ENCODE peak calls at places on chromosomes 13 and 19, in six cellular contexts. F, D, A, E, W and O are unnamed samples.

GRCh38 chr13:105956891-105957290 is 578.6 kb downstream of the EFNB2 start:
- DNase-seq in F (no peak), D (no peak), A (no peak), E (peak; percentile 35), W (peak; percentile 18), O (peak; percentile 77)

GRCh38 chr19:57511484-57511883 is 11.7 kb downstream of the ZNF773 start:
- DNase-seq in F (no peak), D (no peak), A (no peak), E (no peak), W (no peak), O (no peak)

GRCh38 chr19:38466050-38466449 is 32.6 kb downstream of the RYR1 start:
- DNase-seq in F (no peak), D (no peak), A (no peak), E (no peak), W (no peak), O (no peak)

GRCh38 chr19:14150041-14150769 is 13.8 kb upstream of the ASF1B start:
- DNase-seq in F (no peak), D (no peak), A (no peak), E (no peak), W (peak; percentile 27), O (no peak)

GRCh38 chr13:24217601-24218281 is 57.2 kb downstream of the SPATA13 start:
- DNase-seq in F (no peak), D (no peak), A (no peak), E (no peak), W (no peak), O (peak; percentile 17)

GRCh38 chr13:95714142-95714832 is 37.3 kb downstream of the DNAJC3 start:
- DNase-seq in F (peak; percentile 81), D (no peak), A (no peak), E (peak; percentile 79), W (no peak), O (no peak)

GRCh38 chr13:40492511-40492910 is 173.9 kb downstream of the FOXO1 start:
- DNase-seq in F (no peak), D (no peak), A (no peak), E (no peak), W (no peak), O (no peak)

GRCh38 chr19:12994701-12995595 is at the start of gene NFIX:
- DNase-seq in F (no peak), D (peak; percentile 20), A (no peak), E (peak; percentile 59), W (no peak), O (no peak)

GRCh38 chr13:48727252-48728011 is 73.7 kb downstream of the CYSLTR2 start:
- DNase-seq in F (no peak), D (no peak), A (no peak), E (peak; percentile 92), W (no peak), O (no peak)

GRCh38 chr19:33332248-33332647 is 29.9 kb upstream of the CEBPA start:
- DNase-seq in F (no peak), D (no peak), A (no peak), E (no peak), W (no peak), O (no peak)

GRCh38 chr13:77702364-77702763 is 4.9 kb downstream of the SLAIN1 start:
- DNase-seq in F (no peak), D (no peak), A (no peak), E (no peak), W (no peak), O (no peak)

GRCh38 chr19:49403404-49404187 is 15.5 kb downstream of the KASH5 start:
- DNase-seq in F (no peak), D (peak; percentile 86), A (peak; percentile 48), E (no peak), W (peak; percentile 100), O (no peak)

GRCh38 chr19:49677232-49677881 is at the start of gene PRMT1:
- DNase-seq in F (no peak), D (no peak), A (no peak), E (no peak), W (peak; percentile 78), O (peak; percentile 44)

GRCh38 chr13:79290595-79291244 is 115.3 kb downstream of the RBM26 start:
- DNase-seq in F (no peak), D (no peak), A (no peak), E (no peak), W (no peak), O (no peak)

GRCh38 chr13:22103628-22104027 is 432.8 kb downstream of the FGF9 start:
- DNase-seq in F (no peak), D (no peak), A (no peak), E (no peak), W (no peak), O (no peak)

GRCh38 chr19:5806905-5807304 is 2.0 kb downstream of the NRTN start:
- DNase-seq in F (no peak), D (no peak), A (no peak), E (no peak), W (no peak), O (no peak)

GRCh38 chr19:45470147-45471081 is 2.6 kb downstream of the FOSB start:
- DNase-seq in F (no peak), D (no peak), A (no peak), E (no peak), W (no peak), O (no peak)

GRCh38 chr13:31433756-31434155 is 234.0 kb downstream of the B3GLCT start:
- DNase-seq in F (no peak), D (no peak), A (no peak), E (no peak), W (no peak), O (no peak)

GRCh38 chr19:57477191-57478008 is at the start of gene ZNF772:
- DNase-seq in F (peak; percentile 83), D (peak; percentile 80), A (peak; percentile 91), E (peak; percentile 92), W (peak; percentile 95), O (peak; percentile 96)

GRCh38 chr19:35267818-35268545 is 780 bp upstream of the USF2 start:
- DNase-seq in F (peak; percentile 9), D (peak; percentile 26), A (peak; percentile 46), E (peak; percentile 67), W (peak; percentile 67), O (peak; percentile 94)

GRCh38 chr13:28059214-28059613 is 41.2 kb downstream of the FLT3 start:
- DNase-seq in F (no peak), D (no peak), A (no peak), E (peak; percentile 18), W (peak; percentile 0), O (no peak)

GRCh38 chr13:49637989-49638388 is 9.7 kb downstream of the ARL11 start:
- DNase-seq in F (no peak), D (no peak), A (no peak), E (no peak), W (no peak), O (no peak)

GRCh38 chr19:17405250-17406038 is at the start of gene BST2:
- DNase-seq in F (no peak), D (no peak), A (no peak), E (no peak), W (no peak), O (peak; percentile 20)

GRCh38 chr19:9406798-9407352 is 28.5 kb downstream of the ZNF266 start:
- DNase-seq in F (peak; percentile 51), D (peak; percentile 17), A (peak; percentile 71), E (peak; percentile 94), W (peak; percentile 94), O (peak; percentile 69)

GRCh38 chr13:99501952-99502310 is 659 bp downstream of the TM9SF2 start:
- DNase-seq in F (no peak), D (no peak), A (no peak), E (peak; percentile 23), W (no peak), O (no peak)

GRCh38 chr13:44710576-44710975 is 134.4 kb upstream of the TSC22D1 start:
- DNase-seq in F (peak; percentile 47), D (peak; percentile 63), A (no peak), E (peak; percentile 66), W (peak; percentile 78), O (no peak)

GRCh38 chr13:106523566-106523965 is 11.9 kb downstream of the EFNB2 start:
- DNase-seq in F (no peak), D (no peak), A (no peak), E (peak; percentile 58), W (peak; percentile 96), O (peak; percentile 62)

GRCh38 chr19:48913114-48913513 is 13.0 kb downstream of the NUCB1 start:
- DNase-seq in F (no peak), D (no peak), A (no peak), E (no peak), W (peak; percentile 39), O (no peak)

GRCh38 chr13:53298426-53298825 is 269.8 kb downstream of the OLFM4 start:
- DNase-seq in F (no peak), D (no peak), A (no peak), E (no peak), W (no peak), O (no peak)

GRCh38 chr19:1685046-1685445 is 32.6 kb upstream of the TCF3 start:
- DNase-seq in F (no peak), D (no peak), A (no peak), E (no peak), W (no peak), O (no peak)

GRCh38 chr19:16778796-16779411 is 50.3 kb upstream of the SIN3B start:
- DNase-seq in F (no peak), D (peak; percentile 12), A (peak; percentile 2), E (peak; percentile 57), W (peak; percentile 36), O (peak; percentile 27)

GRCh38 chr13:46211116-46211515 is 612 bp upstream of the LRRC63 start:
- DNase-seq in F (no peak), D (no peak), A (no peak), E (no peak), W (no peak), O (no peak)

GRCh38 chr13:65856464-65856863 is 1373.7 kb downstream of the PCDH9 start:
- DNase-seq in F (no peak), D (peak; percentile 29), A (no peak), E (peak; percentile 85), W (peak; percentile 21), O (no peak)

GRCh38 chr13:29434217-29434940 is 161.1 kb downstream of the SLC7A1 start:
- DNase-seq in F (no peak), D (no peak), A (no peak), E (no peak), W (no peak), O (no peak)

GRCh38 chr13:99972190-99972731 is 694 bp upstream of the ZIC5 start:
- DNase-seq in F (no peak), D (no peak), A (no peak), E (no peak), W (no peak), O (no peak)

GRCh38 chr13:49667773-49668172 is 23.5 kb downstream of the EBPL start:
- DNase-seq in F (no peak), D (no peak), A (no peak), E (no peak), W (no peak), O (no peak)

GRCh38 chr13:23608704-23609413 is 38.6 kb downstream of the TNFRSF19 start:
- DNase-seq in F (no peak), D (no peak), A (no peak), E (peak; percentile 55), W (peak; percentile 57), O (no peak)

GRCh38 chr19:50772408-50773311 is 2.4 kb downstream of the GPR32 start:
- DNase-seq in F (no peak), D (no peak), A (no peak), E (no peak), W (peak; percentile 53), O (peak; percentile 50)